ENCODE peak calls at places on chromosomes 3 and 15, in ten cellular contexts. E is hepatic stellate cell, V is T-helper 9 cell, H is activated T-helper 1 cell treated with Interleukin-2 at 50 U/mL for 16 hours, G is cardiac muscle cell, Q is AG04450, O is amniotic stem cell, C is activated B cell treated with CpG ODN at 0.5 μM for 24 hours, L is heart left ventricle, S is A673. W is an unnamed sample.

GRCh38 chr15:27061739-27062138 is 90.8 kb downstream of the GABRG3 start:
- DNase-seq in E (no peak), O (no peak), G (no peak), H (no peak), L (no peak), S (no peak), Q (no peak), C (no peak), V (no peak), W (no peak)

GRCh38 chr3:160929595-160929994 is 173.6 kb downstream of the PPM1L start:
- DNase-seq in Q (no peak), E (peak; percentile 8), G (peak; percentile 3), H (no peak), O (no peak), S (no peak), V (no peak), L (peak; percentile 46), C (no peak), W (peak; percentile 23)

GRCh38 chr15:70512772-70513362 is 250.5 kb downstream of the UACA start:
- DNase-seq in V (peak; percentile 29), Q (no peak), C (no peak), L (no peak), O (no peak), S (peak; percentile 66), G (peak; percentile 26), H (peak; percentile 41), E (peak; percentile 45), W (peak; percentile 62)

GRCh38 chr15:69092159-69092558 is 68.3 kb upstream of the GLCE start:
- DNase-seq in L (no peak), H (no peak), O (no peak), V (no peak), S (no peak), G (no peak), E (no peak), Q (no peak), C (no peak), W (peak; percentile 88)

GRCh38 chr3:97148891-97149290 is 334.5 kb downstream of the EPHA6 start:
- DNase-seq in H (no peak), Q (no peak), G (no peak), V (no peak), E (no peak), O (no peak), L (no peak), C (no peak), S (no peak), W (no peak)

GRCh38 chr3:24963762-24964625 is 464.1 kb upstream of the RARB start:
- DNase-seq in E (no peak), Q (no peak), C (no peak), H (no peak), L (no peak), S (peak; percentile 33), V (no peak), G (peak; percentile 58), O (peak; percentile 51), W (peak; percentile 28)

GRCh38 chr3:38107911-38108648 is 28.8 kb downstream of the ACAA1 start:
- DNase-seq in C (no peak), E (no peak), Q (no peak), G (no peak), L (no peak), H (no peak), S (no peak), V (no peak), O (no peak), W (no peak)

GRCh38 chr3:29186982-29187718 is 93.7 kb upstream of the RBMS3 start:
- DNase-seq in L (no peak), G (no peak), C (no peak), V (no peak), S (no peak), E (no peak), H (no peak), O (peak; percentile 36), Q (peak; percentile 64), W (peak; percentile 91)

GRCh38 chr15:67066041-67067021 is 929 bp downstream of the SMAD3 start:
- DNase-seq in V (peak; percentile 14), H (no peak), S (peak; percentile 49), O (no peak), G (peak; percentile 37), C (no peak), Q (no peak), E (no peak), L (no peak), W (no peak)

GRCh38 chr3:86793786-86794185 is 197.2 kb downstream of the VGLL3 start:
- DNase-seq in S (peak; percentile 46), Q (peak; percentile 93), E (peak; percentile 58), L (no peak), H (no peak), V (no peak), C (no peak), O (peak; percentile 80), G (peak; percentile 28), W (peak; percentile 95)

GRCh38 chr3:69768436-69768835 is 29.2 kb downstream of the MITF start:
- DNase-seq in S (no peak), E (no peak), O (no peak), G (no peak), H (no peak), C (no peak), Q (no peak), V (no peak), L (no peak), W (no peak)

GRCh38 chr15:70437882-70438331 is 325.5 kb downstream of the UACA start:
- DNase-seq in E (no peak), O (no peak), V (no peak), C (no peak), L (no peak), H (no peak), S (peak; percentile 5), G (peak; percentile 63), Q (no peak), W (peak; percentile 14)

GRCh38 chr15:99454941-99455795 is 110.6 kb upstream of the MEF2A start:
- DNase-seq in C (no peak), S (no peak), Q (peak; percentile 92), H (no peak), G (peak; percentile 94), E (peak; percentile 97), L (peak; percentile 92), V (no peak), O (peak; percentile 86), W (peak; percentile 97)

GRCh38 chr3:46849098-46849631 is 14.1 kb downstream of the MYL3 start:
- DNase-seq in Q (no peak), H (no peak), G (no peak), S (no peak), O (no peak), L (peak; percentile 5), C (no peak), E (no peak), V (no peak), W (no peak)

GRCh38 chr3:122005033-122005565 is 16.9 kb downstream of the ILDR1 start:
- DNase-seq in V (no peak), C (peak; percentile 49), O (no peak), L (no peak), H (no peak), S (no peak), Q (no peak), E (no peak), G (no peak), W (no peak)

GRCh38 chr3:187165144-187165543 is 25.8 kb upstream of the RPL39L start:
- DNase-seq in E (no peak), C (no peak), Q (no peak), G (peak; percentile 84), L (no peak), O (no peak), H (no peak), V (no peak), S (peak; percentile 74), W (peak; percentile 60)

GRCh38 chr3:135082706-135083105 is 287.6 kb downstream of the EPHB1 start:
- DNase-seq in V (no peak), H (no peak), S (no peak), L (no peak), Q (no peak), O (no peak), E (no peak), G (no peak), C (no peak), W (no peak)

GRCh38 chr15:71288348-71288955 is 173.2 kb downstream of the THSD4 start:
- DNase-seq in S (no peak), Q (no peak), L (no peak), E (no peak), H (no peak), G (no peak), O (no peak), C (no peak), V (no peak), W (no peak)

GRCh38 chr3:85360742-85361387 is 402.1 kb downstream of the CADM2 start:
- DNase-seq in V (no peak), Q (no peak), H (no peak), L (peak; percentile 10), S (peak; percentile 70), E (no peak), O (no peak), G (peak; percentile 69), C (no peak), W (no peak)

GRCh38 chr3:104178695-104179094 is 1188.0 kb upstream of the ALCAM start:
- DNase-seq in G (no peak), C (no peak), Q (no peak), S (peak; percentile 23), H (no peak), V (no peak), O (no peak), E (no peak), L (no peak), W (peak; percentile 7)

GRCh38 chr3:27345493-27345892 is 23.7 kb downstream of the NEK10 start:
- DNase-seq in E (no peak), S (no peak), C (no peak), L (no peak), G (no peak), H (no peak), Q (no peak), V (no peak), O (no peak), W (no peak)